ENCODE peak calls at places on chromosome 21, in seven cellular contexts. One of them, this sample, is unnamed.

GRCh38 chr21:34805157-34805556 is 136.4 kb downstream of the CLIC6 start:
- DNase-seq in IMR-90: no peak
- DNase-seq in H9: no peak
- DNase-seq in mesendoderm: no peak
- DNase-seq in mesenchymal stem cell: no peak
- DNase-seq in H1: no peak
- DNase-seq in trophoblast cell: no peak
- DNase-seq in this sample: no peak

GRCh38 chr21:36041910-36042309 is 18.4 kb downstream of the SETD4 start:
- DNase-seq in trophoblast cell: no peak
- DNase-seq in H9: no peak
- DNase-seq in H1: no peak
- DNase-seq in IMR-90: no peak
- DNase-seq in mesenchymal stem cell: no peak
- DNase-seq in mesendoderm: no peak
- DNase-seq in this sample: no peak

GRCh38 chr21:32102426-32102825 is 176.4 kb downstream of the MIS18A start:
- DNase-seq in IMR-90: peak
- DNase-seq in H1: no peak
- DNase-seq in mesendoderm: no peak
- DNase-seq in mesenchymal stem cell: no peak
- DNase-seq in trophoblast cell: peak
- DNase-seq in H9: no peak
- DNase-seq in this sample: no peak

GRCh38 chr21:42845296-42845965 is 33.9 kb downstream of the WDR4 start:
- DNase-seq in H1: no peak
- DNase-seq in mesendoderm: no peak
- DNase-seq in mesenchymal stem cell: no peak
- DNase-seq in IMR-90: no peak
- DNase-seq in H9: peak
- DNase-seq in trophoblast cell: no peak
- DNase-seq in this sample: no peak

GRCh38 chr21:38924954-38925353 is 119.2 kb downstream of the ETS2 start:
- DNase-seq in mesenchymal stem cell: no peak
- DNase-seq in IMR-90: no peak
- DNase-seq in H9: no peak
- DNase-seq in trophoblast cell: no peak
- DNase-seq in mesendoderm: no peak
- DNase-seq in H1: no peak
- DNase-seq in this sample: no peak

GRCh38 chr21:36027352-36027751 is 33.0 kb downstream of the SETD4 start:
- DNase-seq in IMR-90: peak
- DNase-seq in H1: no peak
- DNase-seq in trophoblast cell: no peak
- DNase-seq in mesendoderm: no peak
- DNase-seq in H9: no peak
- DNase-seq in mesenchymal stem cell: peak
- DNase-seq in this sample: no peak

GRCh38 chr21:29938968-29939858 is 583 bp downstream of the GRIK1 start:
- DNase-seq in H1: peak
- DNase-seq in trophoblast cell: no peak
- DNase-seq in mesenchymal stem cell: no peak
- DNase-seq in H9: peak
- DNase-seq in mesendoderm: peak
- DNase-seq in IMR-90: no peak
- DNase-seq in this sample: peak

GRCh38 chr21:14766241-14766640 is 220.1 kb upstream of the SAMSN1 start:
- DNase-seq in mesenchymal stem cell: no peak
- DNase-seq in IMR-90: no peak
- DNase-seq in H9: peak
- DNase-seq in mesendoderm: peak
- DNase-seq in H1: peak
- DNase-seq in trophoblast cell: no peak
- DNase-seq in this sample: no peak

GRCh38 chr21:46454142-46454541 is 4.5 kb upstream of the DIP2A start:
- DNase-seq in mesenchymal stem cell: no peak
- DNase-seq in mesendoderm: no peak
- DNase-seq in IMR-90: peak
- DNase-seq in trophoblast cell: no peak
- DNase-seq in H9: no peak
- DNase-seq in H1: no peak
- DNase-seq in this sample: no peak

GRCh38 chr21:35779690-35780570 is 280.4 kb downstream of the SETD4 start:
- DNase-seq in mesenchymal stem cell: peak
- DNase-seq in trophoblast cell: no peak
- DNase-seq in H1: no peak
- DNase-seq in H9: no peak
- DNase-seq in IMR-90: peak
- DNase-seq in mesendoderm: no peak
- DNase-seq in this sample: no peak

GRCh38 chr21:46635324-46636180 is at the start of gene PRMT2:
- DNase-seq in mesendoderm: peak
- DNase-seq in mesenchymal stem cell: peak
- DNase-seq in IMR-90: peak
- DNase-seq in H1: peak
- DNase-seq in trophoblast cell: peak
- DNase-seq in H9: peak
- DNase-seq in this sample: peak

GRCh38 chr21:38954450-38955059 is 148.8 kb downstream of the ETS2 start:
- DNase-seq in H1: no peak
- DNase-seq in mesenchymal stem cell: no peak
- DNase-seq in H9: no peak
- DNase-seq in IMR-90: no peak
- DNase-seq in mesendoderm: no peak
- DNase-seq in trophoblast cell: no peak
- DNase-seq in this sample: no peak

GRCh38 chr21:41766883-41767605 is at the start of gene RIPK4:
- DNase-seq in trophoblast cell: peak
- DNase-seq in IMR-90: peak
- DNase-seq in mesenchymal stem cell: no peak
- DNase-seq in H9: peak
- DNase-seq in H1: peak
- DNase-seq in mesendoderm: peak
- DNase-seq in this sample: no peak

GRCh38 chr21:46381521-46381920 is 57.6 kb downstream of the PCNT start:
- DNase-seq in mesendoderm: no peak
- DNase-seq in IMR-90: no peak
- DNase-seq in trophoblast cell: no peak
- DNase-seq in H1: no peak
- DNase-seq in H9: no peak
- DNase-seq in mesenchymal stem cell: no peak
- DNase-seq in this sample: no peak

GRCh38 chr21:34517491-34518245 is 5.7 kb upstream of the KCNE1 start:
- DNase-seq in H1: no peak
- DNase-seq in H9: no peak
- DNase-seq in mesendoderm: peak
- DNase-seq in mesenchymal stem cell: peak
- DNase-seq in IMR-90: no peak
- DNase-seq in trophoblast cell: peak
- DNase-seq in this sample: no peak

GRCh38 chr21:37863842-37864241 is 52.4 kb downstream of the KCNJ6 start:
- DNase-seq in IMR-90: peak
- DNase-seq in trophoblast cell: no peak
- DNase-seq in mesendoderm: no peak
- DNase-seq in H1: no peak
- DNase-seq in mesenchymal stem cell: peak
- DNase-seq in H9: no peak
- DNase-seq in this sample: no peak

GRCh38 chr21:37862536-37862935 is 53.7 kb downstream of the KCNJ6 start:
- DNase-seq in trophoblast cell: no peak
- DNase-seq in H1: peak
- DNase-seq in H9: peak
- DNase-seq in IMR-90: peak
- DNase-seq in mesenchymal stem cell: peak
- DNase-seq in mesendoderm: peak
- DNase-seq in this sample: no peak

GRCh38 chr21:37868446-37868845 is 47.8 kb downstream of the KCNJ6 start:
- DNase-seq in H1: no peak
- DNase-seq in mesendoderm: no peak
- DNase-seq in H9: no peak
- DNase-seq in IMR-90: no peak
- DNase-seq in trophoblast cell: no peak
- DNase-seq in mesenchymal stem cell: peak
- DNase-seq in this sample: no peak

GRCh38 chr21:37868896-37869295 is 47.4 kb downstream of the KCNJ6 start:
- DNase-seq in IMR-90: peak
- DNase-seq in mesendoderm: peak
- DNase-seq in trophoblast cell: peak
- DNase-seq in H1: no peak
- DNase-seq in H9: no peak
- DNase-seq in mesenchymal stem cell: peak
- DNase-seq in this sample: no peak

GRCh38 chr21:37866027-37866426 is 50.2 kb downstream of the KCNJ6 start:
- DNase-seq in trophoblast cell: no peak
- DNase-seq in mesendoderm: no peak
- DNase-seq in H9: no peak
- DNase-seq in H1: no peak
- DNase-seq in IMR-90: no peak
- DNase-seq in mesenchymal stem cell: no peak
- DNase-seq in this sample: no peak
- H2AK5ac ChIP-seq in trophoblast cell: no peak
- H2AK5ac ChIP-seq in mesendoderm: no peak
- H2AK5ac ChIP-seq in H9: no peak
- H2AK5ac ChIP-seq in H1: no peak
- H2AK5ac ChIP-seq in IMR-90: no peak
- H2AK5ac ChIP-seq in mesenchymal stem cell: no peak
- H2AK5ac ChIP-seq in this sample: no peak

GRCh38 chr21:44737706-44738354 is 26.5 kb upstream of the TSPEAR start:
- DNase-seq in trophoblast cell: no peak
- DNase-seq in IMR-90: peak
- DNase-seq in mesenchymal stem cell: peak
- DNase-seq in H1: peak
- DNase-seq in mesendoderm: peak
- DNase-seq in H9: peak
- DNase-seq in this sample: peak
- H2AK5ac ChIP-seq in trophoblast cell: no peak
- H2AK5ac ChIP-seq in IMR-90: no peak
- H2AK5ac ChIP-seq in mesenchymal stem cell: no peak
- H2AK5ac ChIP-seq in H1: no peak
- H2AK5ac ChIP-seq in mesendoderm: no peak
- H2AK5ac ChIP-seq in H9: no peak
- H2AK5ac ChIP-seq in this sample: no peak

GRCh38 chr21:45332415-45332814 is 44.7 kb upstream of the POFUT2 start:
- DNase-seq in H9: peak
- DNase-seq in IMR-90: no peak
- DNase-seq in trophoblast cell: no peak
- DNase-seq in mesendoderm: no peak
- DNase-seq in mesenchymal stem cell: no peak
- DNase-seq in H1: no peak
- DNase-seq in this sample: no peak
- H2AK5ac ChIP-seq in H9: no peak
- H2AK5ac ChIP-seq in IMR-90: peak
- H2AK5ac ChIP-seq in trophoblast cell: peak
- H2AK5ac ChIP-seq in mesendoderm: peak
- H2AK5ac ChIP-seq in mesenchymal stem cell: peak
- H2AK5ac ChIP-seq in H1: peak
- H2AK5ac ChIP-seq in this sample: no peak

GRCh38 chr21:40070871-40071270 is 203.6 kb downstream of the PCP4 start:
- DNase-seq in trophoblast cell: no peak
- DNase-seq in mesendoderm: no peak
- DNase-seq in mesenchymal stem cell: no peak
- DNase-seq in H9: no peak
- DNase-seq in H1: no peak
- DNase-seq in IMR-90: no peak
- DNase-seq in this sample: no peak

GRCh38 chr21:40074710-40075109 is 207.5 kb downstream of the PCP4 start:
- DNase-seq in mesendoderm: peak
- DNase-seq in H9: no peak
- DNase-seq in H1: no peak
- DNase-seq in IMR-90: no peak
- DNase-seq in mesenchymal stem cell: no peak
- DNase-seq in trophoblast cell: peak
- DNase-seq in this sample: no peak

DNA sequence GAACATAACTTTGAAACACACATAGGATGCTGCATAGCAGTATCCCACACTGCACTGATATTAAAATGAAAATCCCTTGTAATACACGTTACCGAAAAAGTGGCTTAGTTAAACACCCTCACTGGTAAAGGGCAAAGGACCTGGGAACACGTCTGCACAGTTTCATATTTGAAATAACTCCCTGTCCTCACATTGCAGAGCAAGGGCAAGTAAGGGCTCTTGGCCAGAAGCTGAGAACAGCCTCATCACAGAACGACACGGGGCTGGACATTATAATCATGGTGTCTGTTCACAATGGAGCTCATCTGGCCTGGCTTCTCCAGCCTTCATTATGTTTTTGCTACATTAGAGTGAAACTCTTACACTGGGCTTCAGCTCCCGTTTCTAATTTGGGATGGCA is 207.0 kb downstream of the PCP4 start:
- DNase-seq in mesenchymal stem cell: no peak
- DNase-seq in trophoblast cell: no peak
- DNase-seq in H1: no peak
- DNase-seq in mesendoderm: no peak
- DNase-seq in H9: no peak
- DNase-seq in IMR-90: no peak
- DNase-seq in this sample: no peak
- H2AK5ac ChIP-seq in mesenchymal stem cell: no peak
- H2AK5ac ChIP-seq in trophoblast cell: no peak
- H2AK5ac ChIP-seq in H1: no peak
- H2AK5ac ChIP-seq in mesendoderm: no peak
- H2AK5ac ChIP-seq in H9: no peak
- H2AK5ac ChIP-seq in IMR-90: no peak
- H2AK5ac ChIP-seq in this sample: no peak

DNA sequence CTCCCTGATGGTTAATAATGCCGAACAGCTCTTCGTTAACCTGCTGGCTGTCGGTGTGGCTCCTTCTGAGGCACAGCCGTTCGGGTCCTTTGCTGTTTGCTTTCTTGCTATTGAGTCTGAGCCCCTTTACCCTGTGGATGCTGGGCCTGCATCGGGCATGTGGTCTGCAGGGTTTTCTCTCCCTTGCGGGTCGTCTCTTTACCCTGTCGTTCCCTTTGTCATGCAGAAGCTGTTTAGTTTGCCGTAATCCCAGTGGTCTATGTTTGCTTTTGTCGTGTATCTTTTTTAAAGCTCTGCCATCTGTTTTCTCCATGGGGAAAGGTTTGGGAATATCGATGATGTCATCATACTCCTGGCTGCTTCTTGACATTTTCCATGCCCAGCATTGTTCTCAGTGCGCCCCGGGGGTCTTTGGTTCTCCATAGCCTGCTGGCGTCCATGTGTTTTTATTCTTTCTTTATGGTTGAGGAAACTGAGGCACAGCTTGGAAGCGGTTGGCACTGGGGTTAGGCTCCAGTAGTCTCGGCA is 68.2 kb downstream of the AGPAT3 start:
- DNase-seq in H1: no peak
- DNase-seq in mesenchymal stem cell: no peak
- DNase-seq in mesendoderm: no peak
- DNase-seq in trophoblast cell: no peak
- DNase-seq in IMR-90: no peak
- DNase-seq in H9: no peak
- DNase-seq in this sample: no peak
- H2AK5ac ChIP-seq in H1: no peak
- H2AK5ac ChIP-seq in mesenchymal stem cell: no peak
- H2AK5ac ChIP-seq in mesendoderm: no peak
- H2AK5ac ChIP-seq in trophoblast cell: no peak
- H2AK5ac ChIP-seq in IMR-90: no peak
- H2AK5ac ChIP-seq in H9: no peak
- H2AK5ac ChIP-seq in this sample: peak